ENCODE peak calls at places on chromosomes 13 and 19, in six cellular contexts. One of them, this sample, is unnamed.

GRCh38 chr13:45063261-45063870 is 56.9 kb upstream of the GTF2F2 start:
- DNase-seq in epithelial cell of esophagus: peak; percentile 14
- DNase-seq in stimulated activated naive B cell treated with anti-CD40 and anti-IgM and Interleukin-4, amounts not matched to agents 10 μg/mL and 1 μg/mL and 100 μg/mL, for 72 hours: no peak
- DNase-seq in tibial artery: no peak
- DNase-seq in foreskin keratinocyte: peak; percentile 58
- DNase-seq in astrocyte: peak; percentile 88
- DNase-seq in this sample: no peak

GRCh38 chr13:103199380-103200088 is 133.3 kb upstream of the SLC10A2 start:
- DNase-seq in epithelial cell of esophagus: no peak
- DNase-seq in stimulated activated naive B cell treated with anti-CD40 and anti-IgM and Interleukin-4, amounts not matched to agents 10 μg/mL and 1 μg/mL and 100 μg/mL, for 72 hours: no peak
- DNase-seq in tibial artery: no peak
- DNase-seq in foreskin keratinocyte: no peak
- DNase-seq in astrocyte: no peak
- DNase-seq in this sample: no peak

GRCh38 chr19:46904114-46905060 is 43.6 kb downstream of the ARHGAP35 start:
- DNase-seq in epithelial cell of esophagus: no peak
- DNase-seq in stimulated activated naive B cell treated with anti-CD40 and anti-IgM and Interleukin-4, amounts not matched to agents 10 μg/mL and 1 μg/mL and 100 μg/mL, for 72 hours: no peak
- DNase-seq in tibial artery: no peak
- DNase-seq in foreskin keratinocyte: no peak
- DNase-seq in astrocyte: peak; percentile 86
- DNase-seq in this sample: no peak

GRCh38 chr19:10566658-10567410 is 1.0 kb upstream of the KRI1 start:
- DNase-seq in epithelial cell of esophagus: no peak
- DNase-seq in stimulated activated naive B cell treated with anti-CD40 and anti-IgM and Interleukin-4, amounts not matched to agents 10 μg/mL and 1 μg/mL and 100 μg/mL, for 72 hours: peak; percentile 53
- DNase-seq in tibial artery: no peak
- DNase-seq in foreskin keratinocyte: no peak
- DNase-seq in astrocyte: no peak
- DNase-seq in this sample: peak; percentile 76

GRCh38 chr19:44582581-44583265 is 30.6 kb upstream of the IGSF23 start:
- DNase-seq in epithelial cell of esophagus: peak; percentile 49
- DNase-seq in stimulated activated naive B cell treated with anti-CD40 and anti-IgM and Interleukin-4, amounts not matched to agents 10 μg/mL and 1 μg/mL and 100 μg/mL, for 72 hours: no peak
- DNase-seq in tibial artery: no peak
- DNase-seq in foreskin keratinocyte: no peak
- DNase-seq in astrocyte: no peak
- DNase-seq in this sample: no peak

GRCh38 chr19:29771708-29772415 is 39.9 kb upstream of the CCNE1 start:
- DNase-seq in epithelial cell of esophagus: peak; percentile 40
- DNase-seq in stimulated activated naive B cell treated with anti-CD40 and anti-IgM and Interleukin-4, amounts not matched to agents 10 μg/mL and 1 μg/mL and 100 μg/mL, for 72 hours: no peak
- DNase-seq in tibial artery: no peak
- DNase-seq in foreskin keratinocyte: peak; percentile 15
- DNase-seq in astrocyte: peak; percentile 14
- DNase-seq in this sample: no peak

GRCh38 chr19:43105496-43105895 is 23.0 kb upstream of the PSG2 start:
- DNase-seq in epithelial cell of esophagus: no peak
- DNase-seq in stimulated activated naive B cell treated with anti-CD40 and anti-IgM and Interleukin-4, amounts not matched to agents 10 μg/mL and 1 μg/mL and 100 μg/mL, for 72 hours: no peak
- DNase-seq in tibial artery: no peak
- DNase-seq in foreskin keratinocyte: no peak
- DNase-seq in astrocyte: peak; percentile 23
- DNase-seq in this sample: no peak

GRCh38 chr19:6551607-6552450 is 21.0 kb downstream of the TNFSF9 start:
- DNase-seq in epithelial cell of esophagus: no peak
- DNase-seq in stimulated activated naive B cell treated with anti-CD40 and anti-IgM and Interleukin-4, amounts not matched to agents 10 μg/mL and 1 μg/mL and 100 μg/mL, for 72 hours: peak; percentile 68
- DNase-seq in tibial artery: no peak
- DNase-seq in foreskin keratinocyte: no peak
- DNase-seq in astrocyte: peak; percentile 68
- DNase-seq in this sample: no peak

GRCh38 chr13:114004416-114005205 is 30.7 kb upstream of the C13orf46 start:
- DNase-seq in epithelial cell of esophagus: no peak
- DNase-seq in stimulated activated naive B cell treated with anti-CD40 and anti-IgM and Interleukin-4, amounts not matched to agents 10 μg/mL and 1 μg/mL and 100 μg/mL, for 72 hours: no peak
- DNase-seq in tibial artery: peak; percentile 67
- DNase-seq in foreskin keratinocyte: no peak
- DNase-seq in astrocyte: peak; percentile 54
- DNase-seq in this sample: no peak

GRCh38 chr19:1122972-1123363 is 19.2 kb downstream of the GPX4 start:
- DNase-seq in epithelial cell of esophagus: peak; percentile 88
- DNase-seq in stimulated activated naive B cell treated with anti-CD40 and anti-IgM and Interleukin-4, amounts not matched to agents 10 μg/mL and 1 μg/mL and 100 μg/mL, for 72 hours: peak; percentile 52
- DNase-seq in tibial artery: no peak
- DNase-seq in foreskin keratinocyte: peak; percentile 40
- DNase-seq in astrocyte: peak; percentile 44
- DNase-seq in this sample: no peak

GRCh38 chr13:113667771-113668490 is 912 bp downstream of the GRK1 start:
- DNase-seq in epithelial cell of esophagus: no peak
- DNase-seq in stimulated activated naive B cell treated with anti-CD40 and anti-IgM and Interleukin-4, amounts not matched to agents 10 μg/mL and 1 μg/mL and 100 μg/mL, for 72 hours: no peak
- DNase-seq in tibial artery: peak; percentile 59
- DNase-seq in foreskin keratinocyte: no peak
- DNase-seq in astrocyte: no peak
- DNase-seq in this sample: no peak

GRCh38 chr19:48249502-48250014 is 6.2 kb downstream of the CARD8 start:
- DNase-seq in epithelial cell of esophagus: no peak
- DNase-seq in stimulated activated naive B cell treated with anti-CD40 and anti-IgM and Interleukin-4, amounts not matched to agents 10 μg/mL and 1 μg/mL and 100 μg/mL, for 72 hours: peak; percentile 71
- DNase-seq in tibial artery: peak; percentile 73
- DNase-seq in foreskin keratinocyte: no peak
- DNase-seq in astrocyte: no peak
- DNase-seq in this sample: peak; percentile 73